ENCODE peak calls at places on chromosomes 12 and 14, in seven cellular contexts. C, A, H, D, X, R and I are unnamed samples.
A peak's percentile ranks its signal among the peaks of the same experiment; 100 is the strongest.

GRCh38 chr14:103260629-103261124 is 73.4 kb upstream of the EIF5 start:
- DNase-seq in C (no peak), A (peak; percentile 57), H (no peak), D (no peak), X (peak; percentile 42), R (no peak), I (no peak)

GRCh38 chr14:102776761-102777710 is at the start of gene TRAF3:
- DNase-seq in C (no peak), A (peak; percentile 93), H (no peak), D (peak; percentile 89), X (no peak), R (no peak), I (no peak)

GRCh38 chr12:33514893-33515292 is 75.3 kb upstream of the SYT10 start:
- DNase-seq in C (no peak), A (no peak), H (no peak), D (no peak), X (no peak), R (no peak), I (peak; percentile 42)

GRCh38 chr14:74595006-74595735 is 16.9 kb downstream of the LTBP2 start:
- DNase-seq in C (no peak), A (peak; percentile 70), H (no peak), D (no peak), X (no peak), R (no peak), I (no peak)

GRCh38 chr14:92426237-92426636 is 87.3 kb upstream of the RIN3 start:
- DNase-seq in C (no peak), A (no peak), H (no peak), D (no peak), X (no peak), R (no peak), I (no peak)

GRCh38 chr14:71620401-71620800 is 311.8 kb upstream of the RGS6 start:
- DNase-seq in C (no peak), A (no peak), H (no peak), D (no peak), X (no peak), R (no peak), I (no peak)

GRCh38 chr12:75701859-75702258 is 190.4 kb upstream of the KRR1 start:
- DNase-seq in C (peak; percentile 72), A (no peak), H (no peak), D (no peak), X (no peak), R (no peak), I (no peak)

GRCh38 chr14:25049127-25049558 is 804 bp downstream of the STXBP6 start:
- DNase-seq in C (no peak), A (peak; percentile 9), H (no peak), D (no peak), X (peak; percentile 76), R (no peak), I (no peak)

GRCh38 chr12:131494741-131495524 is 216.0 kb upstream of the SFSWAP start:
- DNase-seq in C (no peak), A (no peak), H (no peak), D (no peak), X (no peak), R (no peak), I (no peak)

GRCh38 chr14:52844262-52845060 is 53.1 kb upstream of the GNPNAT1 start:
- DNase-seq in C (no peak), A (no peak), H (peak; percentile 74), D (no peak), X (no peak), R (no peak), I (peak; percentile 32)

GRCh38 chr12:54140958-54141388 is 47.8 kb downstream of the SMUG1 start:
- DNase-seq in C (no peak), A (no peak), H (no peak), D (no peak), X (no peak), R (no peak), I (no peak)

GRCh38 chr12:52189376-52190174 is 2.2 kb downstream of the KRT80 start:
- DNase-seq in C (no peak), A (no peak), H (no peak), D (no peak), X (no peak), R (no peak), I (no peak)

GRCh38 chr12:52187640-52188039 is 4.2 kb downstream of the KRT80 start:
- DNase-seq in C (no peak), A (no peak), H (no peak), D (no peak), X (no peak), R (no peak), I (no peak)

GRCh38 chr12:52186135-52186840 is 5.5 kb downstream of the KRT80 start:
- DNase-seq in C (no peak), A (no peak), H (peak; percentile 39), D (no peak), X (no peak), R (no peak), I (peak; percentile 54)

GRCh38 chr12:52187206-52187605 is 4.6 kb downstream of the KRT80 start:
- DNase-seq in C (no peak), A (no peak), H (no peak), D (no peak), X (no peak), R (no peak), I (no peak)

GRCh38 chr12:52188658-52189057 is 3.2 kb downstream of the KRT80 start:
- DNase-seq in C (no peak), A (no peak), H (no peak), D (no peak), X (no peak), R (no peak), I (no peak)
- H3K4me3 ChIP-seq in C (no peak overlapping the region), A (no peak overlapping the region), H (no peak overlapping the region), D (no peak overlapping the region), X (no peak overlapping the region), R (no peak overlapping the region), I (no peak overlapping the region)

DNA sequence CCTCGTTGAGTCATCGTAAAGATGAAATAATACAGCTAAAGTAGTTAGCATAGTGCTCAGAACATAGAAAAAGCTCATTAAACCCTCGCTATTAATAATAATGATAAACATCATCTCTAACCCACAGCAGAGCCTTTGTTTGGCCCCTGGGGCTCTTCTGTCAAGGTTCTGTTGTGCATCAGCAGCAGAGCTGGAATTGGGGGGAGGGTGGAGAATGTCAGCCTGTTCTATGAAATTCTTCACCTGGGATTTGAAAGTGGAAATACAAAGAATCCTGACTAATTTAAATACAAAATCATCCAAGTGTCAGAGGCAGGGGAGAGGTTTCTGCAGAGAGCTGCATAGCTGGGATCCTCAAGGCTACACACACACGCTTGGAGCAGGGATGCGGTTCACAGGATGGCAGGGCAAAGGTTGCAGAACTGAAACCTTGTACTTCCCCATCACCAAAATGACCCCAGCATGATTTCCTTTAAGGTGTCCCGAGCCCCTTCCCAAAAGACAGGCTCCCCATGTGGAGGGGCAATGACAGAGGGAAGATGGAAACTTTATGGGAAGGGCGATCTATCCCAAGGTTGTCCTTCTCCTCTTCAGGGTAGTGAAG is 71.8 kb downstream of the DAD1 start:
- DNase-seq in C (no peak), A (peak; percentile 54), H (no peak), D (no peak), X (no peak), R (no peak), I (no peak)
- H3K9ac ChIP-seq in C (no peak overlapping the region), A (no peak overlapping the region), H (no peak overlapping the region), D (no peak overlapping the region), X (no peak overlapping the region), R (no peak overlapping the region), I (no peak overlapping the region)

GRCh38 chr12:64054156-64054555 is 167.9 kb downstream of the KICS2 start:
- DNase-seq in C (no peak), A (peak; percentile 7), H (no peak), D (no peak), X (no peak), R (no peak), I (no peak)
- TF ChIP-seq YY1 in C (no peak), A (no peak), H (no peak), D (no peak), X (no peak), R (no peak), I (no peak)

GRCh38 chr12:56719056-56719455 is 6.0 kb downstream of the NACA start:
- DNase-seq in C (no peak), A (no peak), H (no peak), D (no peak), X (no peak), R (no peak), I (no peak)

GRCh38 chr12:56722832-56723231 is 2.3 kb downstream of the NACA start:
- DNase-seq in C (no peak), A (no peak), H (no peak), D (no peak), X (no peak), R (no peak), I (no peak)

GRCh38 chr12:56721721-56722120 is 3.4 kb downstream of the NACA start:
- DNase-seq in C (no peak), A (no peak), H (no peak), D (no peak), X (no peak), R (no peak), I (no peak)

GRCh38 chr12:56718636-56719035 is 6.5 kb downstream of the NACA start:
- DNase-seq in C (no peak), A (no peak), H (no peak), D (peak; percentile 34), X (no peak), R (no peak), I (no peak)

GRCh38 chr12:56720696-56721615 is 4.1 kb downstream of the NACA start:
- DNase-seq in C (no peak), A (no peak), H (no peak), D (peak; percentile 63), X (no peak), R (no peak), I (no peak)
- H3K4me3 ChIP-seq in C (no peak overlapping the region), A (no peak overlapping the region), H (no peak overlapping the region), D (peak overlapping the region; percentile 89), X (no peak overlapping the region), R (peak overlapping the region; percentile 97), I (peak overlapping the region; percentile 13)

GRCh38 chr14:49921401-49921800 is 28.5 kb downstream of the ARF6 start:
- DNase-seq in C (no peak), A (no peak), H (no peak), D (no peak), X (no peak), R (no peak), I (no peak)

GRCh38 chr14:49920260-49920659 is 27.4 kb downstream of the ARF6 start:
- DNase-seq in C (no peak), A (no peak), H (no peak), D (no peak), X (no peak), R (no peak), I (no peak)

GRCh38 chr14:49920935-49921334 is 28.1 kb downstream of the ARF6 start:
- DNase-seq in C (no peak), A (no peak), H (no peak), D (no peak), X (no peak), R (no peak), I (no peak)

GRCh38 chr14:49918709-49919108 is 25.8 kb downstream of the ARF6 start:
- DNase-seq in C (no peak), A (no peak), H (no peak), D (no peak), X (no peak), R (no peak), I (no peak)

DNA sequence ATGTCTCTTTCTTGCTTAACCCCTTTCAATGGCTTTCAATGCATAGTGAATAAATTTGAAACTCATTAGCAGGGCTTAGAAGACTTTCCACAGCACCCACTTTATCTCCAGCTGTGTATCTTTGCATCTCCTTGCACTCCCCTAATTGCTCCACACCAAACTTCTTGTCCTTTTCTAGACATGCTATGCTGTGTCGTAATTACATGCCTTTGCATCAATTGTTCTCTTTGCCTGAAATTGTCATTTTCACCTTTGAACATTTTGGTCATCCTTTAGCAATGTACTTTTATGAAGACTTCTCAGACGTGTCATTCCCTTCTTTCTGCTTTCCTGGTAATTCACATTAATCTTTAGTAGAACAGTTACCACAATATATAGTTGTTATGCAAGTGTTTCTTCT is 26.9 kb downstream of the ARF6 start:
- DNase-seq in C (no peak), A (no peak), H (no peak), D (no peak), X (no peak), R (no peak), I (no peak)
- H3K9ac ChIP-seq in C (no peak overlapping the region), A (no peak overlapping the region), H (no peak overlapping the region), D (no peak overlapping the region), X (no peak overlapping the region), R (no peak overlapping the region), I (no peak overlapping the region)